ENCODE peak calls at places on chromosome 4, in nine cellular contexts. V, B, Q, Z, Y, L, C, T and D are unnamed samples.

GRCh38 chr4:148998719-148999118 is 556.5 kb upstream of the NR3C2 start:
- DNase-seq in Y (peak; percentile 0), V (no peak), B (peak; percentile 24), C (no peak), Q (peak; percentile 68), Z (peak; percentile 4), L (no peak), T (no peak), D (no peak)

GRCh38 chr4:73870778-73871177 is 1.6 kb downstream of the CXCL1 start:
- DNase-seq in Z (no peak), V (no peak), B (no peak), Y (no peak), T (no peak), L (peak; percentile 22), Q (no peak), C (no peak), D (no peak)

GRCh38 chr4:76514087-76514486 is 79.1 kb downstream of the SHROOM3 start:
- DNase-seq in V (no peak), Z (no peak), Y (no peak), T (no peak), L (no peak), Q (no peak), C (no peak), B (no peak), D (no peak)

GRCh38 chr4:156322592-156322991 is 368.9 kb upstream of the CTSO start:
- DNase-seq in Q (no peak), B (peak; percentile 4), Y (peak; percentile 90), T (no peak), L (no peak), C (no peak), Z (no peak), V (no peak), D (peak; percentile 94)

GRCh38 chr4:72567821-72568620 is 1.0 kb downstream of the ADAMTS3 start:
- DNase-seq in T (no peak), L (peak; percentile 54), B (no peak), Y (peak; percentile 82), V (peak; percentile 40), Z (peak; percentile 3), C (peak; percentile 88), Q (peak; percentile 87), D (peak; percentile 93)

GRCh38 chr4:84379881-84380618 is 119.0 kb downstream of the NKX6-1 start:
- DNase-seq in C (no peak), Z (no peak), T (no peak), V (peak; percentile 88), B (no peak), L (no peak), Q (peak; percentile 19), Y (peak; percentile 12), D (peak; percentile 71)

GRCh38 chr4:179313823-179314222 is 1871.6 kb upstream of the AGA start:
- DNase-seq in Q (no peak), L (no peak), V (no peak), B (no peak), T (no peak), Y (no peak), C (no peak), Z (no peak), D (no peak)

GRCh38 chr4:73021634-73022033 is 47.9 kb downstream of the COX18 start:
- DNase-seq in V (peak; percentile 42), Z (peak; percentile 24), T (no peak), Y (peak; percentile 34), C (peak; percentile 67), B (peak; percentile 22), L (peak; percentile 63), Q (peak; percentile 64), D (peak; percentile 51)

GRCh38 chr4:126361287-126361686 is 1046.5 kb downstream of the FAT4 start:
- DNase-seq in T (no peak), B (no peak), Y (no peak), Q (no peak), Z (no peak), L (no peak), V (no peak), C (no peak), D (no peak)

GRCh38 chr4:38815879-38816782 is 11.5 kb upstream of the TLR1 start:
- DNase-seq in C (no peak), T (no peak), B (no peak), V (no peak), Z (no peak), Q (no peak), L (no peak), Y (peak; percentile 75), D (peak; percentile 35)

GRCh38 chr4:25767877-25768475 is 94.8 kb downstream of the SEL1L3 start:
- DNase-seq in L (peak; percentile 79), C (peak; percentile 85), Y (peak; percentile 43), V (no peak), Z (peak; percentile 62), T (peak; percentile 13), Q (peak; percentile 84), B (peak; percentile 37), D (peak; percentile 77)

GRCh38 chr4:13548059-13548983 is 4.0 kb upstream of the NKX3-2 start:
- DNase-seq in C (no peak), V (no peak), T (no peak), L (no peak), Z (no peak), Q (peak; percentile 55), B (no peak), Y (no peak), D (no peak)

GRCh38 chr4:13545394-13545808 is 1.1 kb upstream of the NKX3-2 start:
- DNase-seq in B (no peak), T (no peak), C (no peak), Y (no peak), Q (no peak), L (no peak), Z (no peak), V (no peak), D (no peak)

GRCh38 chr4:13547563-13548041 is 3.3 kb upstream of the NKX3-2 start:
- DNase-seq in Y (no peak), C (peak; percentile 41), T (no peak), Q (peak; percentile 70), V (no peak), L (no peak), Z (no peak), B (no peak), D (no peak)

GRCh38 chr4:13546374-13546854 is 2.1 kb upstream of the NKX3-2 start:
- DNase-seq in Z (no peak), C (no peak), T (no peak), Q (no peak), Y (no peak), B (no peak), L (no peak), V (no peak), D (no peak)

DNA sequence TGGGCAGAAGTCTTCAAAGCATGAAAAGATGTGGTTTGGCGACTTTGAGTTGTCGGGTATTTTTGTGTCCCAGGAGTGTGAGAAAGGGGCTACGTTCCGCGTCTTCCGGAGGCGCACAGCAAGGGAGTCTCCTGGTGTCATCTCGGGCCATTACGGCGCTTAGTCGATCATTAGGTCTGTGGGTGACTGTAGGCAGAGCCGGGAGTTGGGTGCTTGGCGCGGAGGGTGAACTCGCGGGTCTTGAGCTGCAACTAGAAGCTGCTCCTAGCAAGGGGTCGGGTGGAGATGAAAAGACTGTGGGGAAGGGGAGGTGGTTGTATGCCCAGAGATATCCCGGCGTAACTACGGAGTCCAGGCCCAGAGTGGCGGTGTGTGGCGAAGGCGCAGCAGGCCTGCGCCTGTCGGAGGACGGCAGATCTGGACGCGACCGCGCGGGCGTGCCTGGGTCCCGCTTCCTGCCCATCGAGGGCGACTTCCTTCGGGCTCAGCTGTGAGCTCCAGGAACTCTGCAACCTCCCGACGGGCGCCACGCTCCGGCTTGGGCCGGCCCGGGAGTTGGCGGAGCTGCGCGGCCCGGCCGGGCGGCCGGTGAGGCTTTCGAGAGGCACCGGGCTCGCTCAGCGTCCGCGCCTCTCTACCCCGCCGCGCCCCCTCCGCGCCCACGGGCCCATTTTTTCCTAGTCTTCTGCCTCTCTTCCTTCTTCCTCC is 2.7 kb upstream of the NKX3-2 start:
- DNase-seq in T (no peak), L (no peak), Y (no peak), Z (no peak), B (no peak), Q (peak; percentile 75), C (peak; percentile 43), V (no peak), D (no peak)
- TF ChIP-seq EZH2 in T (peak; percentile 93), L (peak; percentile 100), Y (peak; percentile 89), Z (peak; percentile 38), B (no peak), Q (peak; percentile 96), C (peak; percentile 88), V (no peak), D (peak; percentile 89)

DNA sequence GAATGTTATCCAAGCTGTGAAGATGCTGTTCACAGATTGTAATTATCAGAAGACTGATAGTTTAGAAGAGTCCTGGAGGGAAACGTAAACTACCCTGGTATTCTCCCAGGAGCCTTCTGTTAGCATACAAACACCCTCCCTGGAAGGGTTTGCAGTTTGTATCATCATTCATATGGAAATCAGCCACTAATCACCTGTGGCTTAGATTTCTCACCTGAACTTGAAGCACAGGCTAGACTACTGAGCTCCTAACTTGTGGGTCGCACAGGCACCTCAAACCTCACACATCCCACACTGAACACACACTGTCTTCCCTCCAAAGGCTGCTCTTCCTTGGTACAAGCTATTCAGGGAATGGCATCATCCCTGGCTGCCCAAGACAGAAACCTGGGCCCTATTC is 30.7 kb downstream of the SHISA3 start:
- DNase-seq in Q (no peak), L (no peak), B (no peak), Z (no peak), V (no peak), C (no peak), T (no peak), Y (no peak), D (no peak)
- H3K4me2 ChIP-seq in Q (no peak overlapping the region), L (no peak overlapping the region), B (no peak overlapping the region), Z (no peak overlapping the region), V (no peak overlapping the region), C (no peak overlapping the region), T (no peak overlapping the region), Y (no peak overlapping the region), D (no peak overlapping the region)

DNA sequence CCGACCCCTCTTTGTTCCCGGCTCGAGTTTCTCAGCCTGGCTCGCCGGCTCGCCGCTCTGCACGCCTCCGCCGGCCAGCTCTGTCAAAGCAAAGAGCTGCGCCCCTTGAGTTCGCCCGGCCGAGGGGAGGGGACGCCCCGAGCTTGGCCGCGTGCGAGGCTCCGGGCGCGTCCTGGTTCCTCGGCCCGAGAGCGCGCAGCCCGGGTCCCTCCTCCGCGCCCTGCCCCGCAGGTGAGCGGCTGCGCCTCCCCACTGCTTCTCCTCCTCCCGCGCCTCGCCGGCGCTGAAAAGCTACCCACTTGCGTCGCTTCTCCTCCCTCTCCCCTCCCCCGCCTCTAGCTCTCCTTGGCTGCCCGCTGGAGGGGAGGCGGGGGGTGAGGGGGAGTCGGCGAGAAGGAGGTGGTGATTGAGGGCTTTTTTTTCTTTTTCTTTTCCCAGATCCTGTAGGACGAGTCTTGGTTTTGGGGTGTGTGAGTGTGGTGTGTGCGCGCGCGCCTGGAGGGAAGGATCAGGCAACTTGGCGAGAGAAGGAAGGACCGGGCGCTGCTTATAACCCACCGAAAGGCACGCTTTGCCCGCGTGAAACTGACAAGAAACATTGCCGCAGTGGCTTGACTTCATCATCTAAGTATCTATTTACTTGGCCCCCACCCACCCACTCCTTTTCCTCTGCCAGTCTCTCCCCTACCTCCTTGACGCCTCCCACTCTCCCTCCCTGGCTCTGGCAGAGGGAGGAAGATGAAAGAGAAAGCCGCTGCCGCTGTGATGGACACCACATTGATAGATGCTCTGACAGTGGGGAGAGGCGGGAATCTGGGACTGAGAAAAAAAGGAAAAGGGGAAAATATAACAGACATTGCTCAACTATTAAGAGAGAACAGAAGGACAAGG is at the start of gene LEF1:
- DNase-seq in C (peak; percentile 78), Y (peak; percentile 67), L (peak; percentile 40), T (no peak), V (peak; percentile 60), Q (peak; percentile 93), Z (no peak), B (no peak), D (peak; percentile 49)
- TF ChIP-seq EZH2 in C (peak; percentile 66), Y (peak; percentile 44), L (peak; percentile 68), T (no peak), V (no peak), Q (peak; percentile 56), Z (no peak), B (no peak), D (no peak)

GRCh38 chr4:181821039-181822004 is 421.9 kb upstream of the TENM3 start:
- DNase-seq in L (no peak), B (no peak), V (no peak), Q (peak; percentile 28), Y (peak; percentile 68), C (no peak), T (no peak), Z (no peak), D (peak; percentile 43)
- H3K4me2 ChIP-seq in L (no peak overlapping the region), B (no peak overlapping the region), V (no peak overlapping the region), Q (peak overlapping the region; percentile 20), Y (peak overlapping the region; percentile 26), C (peak overlapping the region; percentile 26), T (peak overlapping the region; percentile 54), Z (no peak overlapping the region), D (no peak overlapping the region)